ENCODE peak calls at places on chromosomes 12 and 14, in eight cellular contexts. B is gastrocnemius medialis, Q is IMR-90, C is HepG2, D is sigmoid colon, R is transverse colon, L is Peyer's patch, A is body of pancreas. E is an unnamed sample.

GRCh38 chr12:90043264-90043663 is 334.6 kb upstream of the ATP2B1 start:
- DNase-seq in B (no peak), D (no peak), A (no peak), R (no peak), Q (peak; percentile 72), C (no peak), L (no peak), E (no peak)

GRCh38 chr12:131912526-131913274 is 16.4 kb upstream of the PUS1 start:
- DNase-seq in B (no peak), Q (peak; percentile 85), A (peak; percentile 88), C (peak; percentile 24), D (peak; percentile 96), L (no peak), R (peak; percentile 42), E (peak; percentile 97)

GRCh38 chr12:56103066-56103711 is 1.2 kb upstream of the PA2G4 start:
- DNase-seq in D (no peak), Q (no peak), C (no peak), L (no peak), A (no peak), R (no peak), B (no peak), E (no peak)

GRCh38 chr12:93541578-93542217 is 30.8 kb upstream of the SOCS2 start:
- DNase-seq in D (no peak), L (no peak), B (no peak), C (peak; percentile 33), R (no peak), A (no peak), Q (no peak), E (no peak)

GRCh38 chr14:38339704-38340103 is 83.8 kb upstream of the CLEC14A start:
- DNase-seq in A (no peak), R (no peak), D (no peak), Q (peak; percentile 71), L (no peak), B (no peak), C (no peak), E (no peak)

GRCh38 chr12:109447482-109447881 is 29.6 kb downstream of the KCTD10 start:
- DNase-seq in D (no peak), B (no peak), L (no peak), Q (no peak), C (no peak), A (no peak), R (peak; percentile 20), E (no peak)

GRCh38 chr14:57362356-57362755 is 28.0 kb upstream of the NAA30 start:
- DNase-seq in Q (no peak), A (no peak), C (peak; percentile 42), R (no peak), D (no peak), B (no peak), L (no peak), E (no peak)

GRCh38 chr14:99137913-99138571 is 134.0 kb downstream of the BCL11B start:
- DNase-seq in L (no peak), Q (no peak), R (no peak), B (no peak), C (no peak), A (no peak), D (peak; percentile 47), E (no peak)

GRCh38 chr14:104678346-104678745 is 11.1 kb upstream of the INF2 start:
- DNase-seq in Q (peak; percentile 34), A (no peak), L (no peak), C (no peak), D (peak; percentile 74), B (no peak), R (no peak), E (no peak)

GRCh38 chr12:114665411-114666181 is 18.4 kb downstream of the TBX3 start:
- DNase-seq in L (no peak), Q (no peak), A (no peak), D (no peak), R (no peak), C (no peak), B (no peak), E (no peak)

GRCh38 chr12:43806737-43807072 is 588 bp upstream of the TWF1 start:
- DNase-seq in R (no peak), A (no peak), D (no peak), L (no peak), B (no peak), Q (no peak), C (no peak), E (no peak)

GRCh38 chr12:46824709-46825108 is 1.1 kb downstream of the SLC38A4 start:
- DNase-seq in L (no peak), D (no peak), C (no peak), R (peak; percentile 8), B (no peak), A (no peak), Q (no peak), E (no peak)

GRCh38 chr12:49288412-49288853 is 6.5 kb upstream of the PRPH start:
- DNase-seq in R (peak; percentile 58), L (no peak), D (peak; percentile 68), Q (peak; percentile 55), C (peak; percentile 34), B (no peak), A (peak; percentile 59), E (no peak)

GRCh38 chr12:76881152-76881551 is 2.3 kb upstream of the CSRP2 start:
- DNase-seq in B (no peak), L (no peak), D (no peak), C (no peak), A (no peak), R (no peak), Q (no peak), E (no peak)

GRCh38 chr14:37622231-37622923 is 26.9 kb downstream of the TTC6 start:
- DNase-seq in C (no peak), L (no peak), R (no peak), A (no peak), B (no peak), D (no peak), Q (no peak), E (no peak)

GRCh38 chr14:33781267-33781666 is 169.6 kb downstream of the EGLN3 start:
- DNase-seq in R (no peak), C (no peak), A (no peak), Q (no peak), L (no peak), D (no peak), B (no peak), E (no peak)

GRCh38 chr12:121828826-121829225 is 25.0 kb downstream of the SETD1B start:
- DNase-seq in D (no peak), L (no peak), Q (no peak), B (no peak), C (no peak), R (no peak), A (no peak), E (no peak)

GRCh38 chr12:7091660-7092228 is 501 bp downstream of the C1R start:
- DNase-seq in L (no peak), B (no peak), C (no peak), A (peak; percentile 43), R (peak; percentile 22), Q (no peak), D (peak; percentile 87), E (peak; percentile 75)

GRCh38 chr12:117333331-117334000 is 28.0 kb downstream of the NOS1 start:
- DNase-seq in Q (no peak), D (no peak), B (no peak), A (peak; percentile 10), R (no peak), L (no peak), C (no peak), E (no peak)

GRCh38 chr14:101563654-101564443 is 2.6 kb downstream of the DIO3 start:
- DNase-seq in L (peak; percentile 26), B (no peak), Q (no peak), C (no peak), R (no peak), D (no peak), A (no peak), E (no peak)

GRCh38 chr12:132955094-132955932 is 793 bp downstream of the ZNF605 start:
- DNase-seq in C (peak; percentile 61), A (peak; percentile 36), R (peak; percentile 19), D (peak; percentile 73), Q (peak; percentile 67), B (no peak), L (no peak), E (peak; percentile 71)
- TF ChIP-seq POLR2A in C (peak; percentile 70), A (no peak), R (no peak), D (no peak), Q (peak; percentile 19), B (no peak), L (no peak), E (no peak)

GRCh38 chr14:68499451-68499850 is 293.4 kb downstream of the ZFP36L1 start:
- DNase-seq in B (no peak), A (no peak), L (no peak), R (no peak), C (no peak), D (no peak), Q (no peak), E (no peak)
- H3K4me1 ChIP-seq in B (no peaks in the 10 kb centered on the region), A (peaks cover 12% of the 10 kb centered on the region), L (peaks cover 5% of the 10 kb centered on the region), R (peaks cover 4% of the 10 kb centered on the region), C (peaks cover 11% of the 10 kb centered on the region), D (no peaks in the 10 kb centered on the region), Q (no peaks in the 10 kb centered on the region), E (no peaks in the 10 kb centered on the region)

DNA sequence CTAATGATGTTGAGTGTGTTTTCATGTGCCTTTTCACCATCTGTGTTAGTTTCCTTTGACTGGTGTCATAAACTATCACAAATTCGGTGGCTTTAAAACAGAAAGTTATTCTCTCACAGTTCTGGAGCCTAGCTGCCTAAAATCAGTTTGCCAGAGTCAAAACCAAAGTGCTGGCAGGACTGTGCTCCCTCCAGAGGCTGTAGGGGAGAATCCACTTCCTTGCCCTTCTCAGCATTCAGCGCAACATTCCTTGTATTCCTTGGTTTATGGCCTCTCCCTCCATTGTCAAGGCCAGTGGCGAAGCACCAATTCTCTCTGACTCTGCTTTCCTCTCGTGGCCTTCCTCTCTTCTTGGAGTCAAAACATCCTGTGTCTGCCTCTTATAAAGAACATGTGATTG is 174.2 kb upstream of the PDE3A start:
- DNase-seq in C (no peak), L (no peak), R (no peak), D (no peak), Q (peak; percentile 17), B (no peak), A (no peak), E (no peak)
- TF ChIP-seq CTCF in C (peak; percentile 17), L (no peak), R (no peak), D (no peak), Q (no peak), B (no peak), A (no peak), E (no peak)

GRCh38 chr12:12836571-12836970 is 23.4 kb downstream of the DDX47 start:
- DNase-seq in C (no peak), L (no peak), B (no peak), Q (no peak), R (no peak), A (no peak), D (no peak), E (no peak)

GRCh38 chr12:12840500-12840899 is 27.4 kb downstream of the DDX47 start:
- DNase-seq in A (no peak), D (no peak), B (no peak), L (no peak), C (no peak), Q (no peak), R (no peak), E (no peak)

GRCh38 chr12:12837025-12837872 is 24.1 kb downstream of the DDX47 start:
- DNase-seq in A (peak; percentile 32), C (peak; percentile 37), L (peak; percentile 56), R (peak; percentile 72), B (no peak), D (no peak), Q (peak; percentile 84), E (peak; percentile 77)

GRCh38 chr12:12839003-12839395 is 25.9 kb downstream of the DDX47 start:
- DNase-seq in Q (no peak), D (no peak), B (no peak), A (no peak), L (no peak), C (no peak), R (no peak), E (no peak)

GRCh38 chr12:12839886-12840285 is 26.7 kb downstream of the DDX47 start:
- DNase-seq in Q (peak; percentile 87), A (no peak), R (peak; percentile 87), C (no peak), L (peak; percentile 81), B (no peak), D (no peak), E (peak; percentile 85)
- TF ChIP-seq POLR2A in Q (no peak), A (no peak), R (no peak), C (no peak), L (no peak), B (no peak), D (no peak), E (no peak)

E was measured in adrenal gland.